ENCODE peak calls at places on chromosome 19, in nine cellular contexts. N, T, O, G, H, Q, M, P and S are unnamed samples.

GRCh38 chr19:13843104-13843921 is 33.6 kb upstream of the NANOS3 start:
- DNase-seq in O (peak; percentile 77), G (peak; percentile 52), N (no peak), T (no peak), P (no peak), M (peak; percentile 77), Q (no peak), H (no peak), S (no peak)

GRCh38 chr19:46579286-46579944 is 21.7 kb upstream of the CALM3 start:
- DNase-seq in P (no peak), G (no peak), O (peak; percentile 13), N (peak; percentile 57), H (no peak), M (no peak), T (peak; percentile 60), Q (no peak), S (no peak)

GRCh38 chr19:52094526-52094925 is 1.0 kb downstream of the ZNF841 start:
- DNase-seq in P (no peak), G (peak; percentile 12), Q (no peak), M (peak; percentile 1), T (no peak), O (peak; percentile 15), N (no peak), H (no peak), S (no peak)

GRCh38 chr19:29587518-29587986 is 18.5 kb upstream of the POP4 start:
- DNase-seq in M (no peak), H (no peak), P (no peak), G (peak; percentile 3), T (no peak), N (no peak), O (peak; percentile 77), Q (peak; percentile 18), S (no peak)

GRCh38 chr19:10685210-10685609 is 16.0 kb upstream of the QTRT1 start:
- DNase-seq in T (no peak), G (no peak), M (no peak), Q (no peak), O (no peak), P (no peak), H (no peak), N (peak; percentile 53), S (no peak)

GRCh38 chr19:20414133-20414532 is 151.4 kb downstream of the ZNF737 start:
- DNase-seq in O (no peak), P (no peak), M (no peak), Q (no peak), N (no peak), G (no peak), H (no peak), T (no peak), S (no peak)

GRCh38 chr19:53509443-53509842 is 28.5 kb upstream of the ZNF331 start:
- DNase-seq in Q (no peak), H (no peak), T (no peak), M (no peak), O (no peak), P (no peak), N (no peak), G (no peak), S (no peak)

GRCh38 chr19:48745208-48745995 is 1.3 kb downstream of the IZUMO1 start:
- DNase-seq in P (peak; percentile 63), G (peak; percentile 57), N (peak; percentile 89), T (peak; percentile 85), H (no peak), O (peak; percentile 77), Q (no peak), M (peak; percentile 33), S (no peak)

GRCh38 chr19:28785961-28786360 is 427.0 kb downstream of the UQCRFS1 start:
- DNase-seq in H (no peak), M (no peak), T (no peak), N (no peak), Q (no peak), O (no peak), G (no peak), P (no peak), S (no peak)

GRCh38 chr19:42529248-42529764 is 1.0 kb upstream of the CEACAM1 start:
- DNase-seq in Q (peak; percentile 50), O (peak; percentile 57), N (peak; percentile 75), H (no peak), M (peak; percentile 45), G (peak; percentile 21), P (peak; percentile 46), T (peak; percentile 73), S (peak; percentile 5)

GRCh38 chr19:45568732-45569131 is 15.9 kb downstream of the OPA3 start:
- DNase-seq in H (no peak), N (no peak), O (peak; percentile 43), Q (no peak), T (no peak), G (peak; percentile 83), M (no peak), P (no peak), S (no peak)

GRCh38 chr19:56504581-56504980 is 3.1 kb upstream of the ZNF471 start:
- DNase-seq in N (no peak), Q (no peak), P (no peak), H (no peak), M (no peak), G (no peak), T (no peak), O (peak; percentile 46), S (no peak)

GRCh38 chr19:9046694-9047093 is 36.5 kb upstream of the MUC16 start:
- DNase-seq in H (no peak), G (no peak), N (no peak), T (no peak), Q (no peak), P (no peak), O (no peak), M (no peak), S (no peak)

GRCh38 chr19:18232540-18233223 is 6.4 kb upstream of the PDE4C start:
- DNase-seq in T (no peak), G (no peak), O (peak; percentile 25), M (no peak), Q (no peak), N (no peak), P (no peak), H (no peak), S (no peak)

GRCh38 chr19:10173527-10173926 is 21.2 kb downstream of the DNMT1 start:
- DNase-seq in T (no peak), H (no peak), G (peak; percentile 39), N (no peak), P (no peak), M (peak; percentile 21), Q (no peak), O (peak; percentile 68), S (peak; percentile 49)

GRCh38 chr19:29665826-29666633 is 769 bp downstream of the PLEKHF1 start:
- DNase-seq in G (peak; percentile 16), O (peak; percentile 71), Q (no peak), P (peak; percentile 79), M (no peak), H (no peak), N (no peak), T (no peak), S (no peak)

GRCh38 chr19:35248310-35249145 is at the start of gene LSR:
- DNase-seq in H (no peak), N (no peak), Q (peak; percentile 68), P (no peak), T (peak; percentile 43), O (no peak), G (no peak), M (no peak), S (no peak)

GRCh38 chr19:29665215-29665825 is at the start of gene PLEKHF1:
- DNase-seq in G (peak; percentile 71), P (peak; percentile 87), Q (peak; percentile 73), M (peak; percentile 83), O (peak; percentile 79), N (peak; percentile 90), T (peak; percentile 80), H (no peak), S (no peak)

GRCh38 chr19:51140441-51140840 is 1.7 kb upstream of the SIGLEC7 start:
- DNase-seq in O (no peak), N (no peak), P (no peak), H (no peak), T (no peak), Q (no peak), M (no peak), G (no peak), S (no peak)

GRCh38 chr19:52993342-52994178 is 20.2 kb upstream of the ERVV-1 start:
- DNase-seq in O (peak; percentile 88), N (peak; percentile 61), H (no peak), G (peak; percentile 50), M (peak; percentile 60), Q (peak; percentile 52), T (no peak), P (peak; percentile 79), S (no peak)

GRCh38 chr19:9956956-9957355 is 20.6 kb upstream of the OLFM2 start:
- DNase-seq in T (no peak), P (no peak), H (no peak), O (peak; percentile 20), M (no peak), N (no peak), G (no peak), Q (no peak), S (no peak)